ENCODE peak calls at places on chromosomes 1 and 21, in ten cellular contexts. One of them, this sample, is unnamed. For H3K36me3, the result is how much of the 10 kb centered on the place peaks cover.

GRCh38 chr21:38787461-38788274 is 18.1 kb upstream of the ETS2 start:
- DNase-seq in PC-9: peak
- DNase-seq in GM12878: no peak
- DNase-seq in upper lobe of right lung: no peak
- DNase-seq in aorta: no peak
- DNase-seq in mesendoderm: peak
- DNase-seq in A673: peak
- DNase-seq in tibial nerve: no peak
- DNase-seq in DND-41: peak
- DNase-seq in heart right ventricle: no peak
- DNase-seq in this sample: no peak

GRCh38 chr1:224637510-224637909 is 21.4 kb downstream of the CNIH3 start:
- DNase-seq in PC-9: no peak
- DNase-seq in GM12878: no peak
- DNase-seq in upper lobe of right lung: no peak
- DNase-seq in aorta: no peak
- DNase-seq in mesendoderm: no peak
- DNase-seq in A673: peak
- DNase-seq in tibial nerve: no peak
- DNase-seq in DND-41: no peak
- DNase-seq in heart right ventricle: no peak
- DNase-seq in this sample: no peak

GRCh38 chr1:47797555-47797954 is 199.6 kb downstream of the TRABD2B start:
- DNase-seq in PC-9: no peak
- DNase-seq in GM12878: no peak
- DNase-seq in upper lobe of right lung: no peak
- DNase-seq in aorta: no peak
- DNase-seq in mesendoderm: no peak
- DNase-seq in A673: no peak
- DNase-seq in tibial nerve: no peak
- DNase-seq in DND-41: no peak
- DNase-seq in heart right ventricle: no peak
- DNase-seq in this sample: no peak

GRCh38 chr1:172976222-172977041 is 74.3 kb downstream of the TNFSF18 start:
- DNase-seq in PC-9: peak
- DNase-seq in GM12878: no peak
- DNase-seq in upper lobe of right lung: no peak
- DNase-seq in aorta: no peak
- DNase-seq in mesendoderm: no peak
- DNase-seq in A673: no peak
- DNase-seq in tibial nerve: no peak
- DNase-seq in DND-41: no peak
- DNase-seq in heart right ventricle: no peak
- DNase-seq in this sample: no peak

GRCh38 chr1:46134660-46135331 is 2.4 kb upstream of the PIK3R3 start:
- DNase-seq in PC-9: peak
- DNase-seq in GM12878: peak
- DNase-seq in upper lobe of right lung: no peak
- DNase-seq in aorta: no peak
- DNase-seq in mesendoderm: no peak
- DNase-seq in A673: no peak
- DNase-seq in tibial nerve: no peak
- DNase-seq in DND-41: no peak
- DNase-seq in heart right ventricle: no peak
- DNase-seq in this sample: no peak

GRCh38 chr1:89047734-89048133 is 17.3 kb downstream of the GBP1 start:
- DNase-seq in PC-9: no peak
- DNase-seq in GM12878: no peak
- DNase-seq in upper lobe of right lung: no peak
- DNase-seq in aorta: no peak
- DNase-seq in mesendoderm: no peak
- DNase-seq in A673: no peak
- DNase-seq in tibial nerve: no peak
- DNase-seq in DND-41: no peak
- DNase-seq in heart right ventricle: no peak
- DNase-seq in this sample: no peak

GRCh38 chr1:101302831-101303511 is 66.2 kb downstream of the S1PR1 start:
- DNase-seq in PC-9: no peak
- DNase-seq in GM12878: no peak
- DNase-seq in upper lobe of right lung: no peak
- DNase-seq in aorta: no peak
- DNase-seq in mesendoderm: no peak
- DNase-seq in A673: no peak
- DNase-seq in tibial nerve: no peak
- DNase-seq in DND-41: no peak
- DNase-seq in heart right ventricle: no peak
- DNase-seq in this sample: no peak

GRCh38 chr1:50047916-50048694 is 24.4 kb upstream of the AGBL4 start:
- DNase-seq in PC-9: no peak
- DNase-seq in GM12878: no peak
- DNase-seq in upper lobe of right lung: peak
- DNase-seq in aorta: peak
- DNase-seq in mesendoderm: peak
- DNase-seq in A673: peak
- DNase-seq in tibial nerve: no peak
- DNase-seq in DND-41: no peak
- DNase-seq in heart right ventricle: peak
- DNase-seq in this sample: peak

GRCh38 chr1:155250633-155251449 is 4.4 kb downstream of the ENTREP3 start:
- DNase-seq in PC-9: peak
- DNase-seq in GM12878: peak
- DNase-seq in upper lobe of right lung: peak
- DNase-seq in aorta: peak
- DNase-seq in mesendoderm: peak
- DNase-seq in A673: peak
- DNase-seq in tibial nerve: peak
- DNase-seq in DND-41: peak
- DNase-seq in heart right ventricle: peak
- DNase-seq in this sample: peak

GRCh38 chr1:181319903-181320302 is 163.4 kb upstream of the CACNA1E start:
- DNase-seq in PC-9: no peak
- DNase-seq in GM12878: no peak
- DNase-seq in upper lobe of right lung: no peak
- DNase-seq in aorta: no peak
- DNase-seq in mesendoderm: peak
- DNase-seq in A673: no peak
- DNase-seq in tibial nerve: no peak
- DNase-seq in DND-41: no peak
- DNase-seq in heart right ventricle: no peak
- DNase-seq in this sample: no peak

GRCh38 chr1:86441581-86441980 is 17.6 kb downstream of the CLCA2 start:
- DNase-seq in PC-9: no peak
- DNase-seq in GM12878: no peak
- DNase-seq in upper lobe of right lung: no peak
- DNase-seq in aorta: no peak
- DNase-seq in mesendoderm: no peak
- DNase-seq in A673: no peak
- DNase-seq in tibial nerve: no peak
- DNase-seq in DND-41: peak
- DNase-seq in heart right ventricle: no peak
- DNase-seq in this sample: no peak

GRCh38 chr1:83077411-83077810 is 921.5 kb downstream of the TTLL7 start:
- DNase-seq in PC-9: no peak
- DNase-seq in GM12878: no peak
- DNase-seq in upper lobe of right lung: no peak
- DNase-seq in aorta: no peak
- DNase-seq in mesendoderm: no peak
- DNase-seq in A673: peak
- DNase-seq in tibial nerve: no peak
- DNase-seq in DND-41: no peak
- DNase-seq in heart right ventricle: no peak
- DNase-seq in this sample: no peak

GRCh38 chr1:9687120-9687875 is 35.8 kb downstream of the PIK3CD start:
- DNase-seq in PC-9: peak
- DNase-seq in GM12878: no peak
- DNase-seq in upper lobe of right lung: peak
- DNase-seq in aorta: peak
- DNase-seq in mesendoderm: peak
- DNase-seq in A673: peak
- DNase-seq in tibial nerve: no peak
- DNase-seq in DND-41: peak
- DNase-seq in heart right ventricle: peak
- DNase-seq in this sample: peak

GRCh38 chr1:203626910-203627246 is 246 bp downstream of the ATP2B4 start:
- DNase-seq in PC-9: peak
- DNase-seq in GM12878: no peak
- DNase-seq in upper lobe of right lung: no peak
- DNase-seq in aorta: no peak
- DNase-seq in mesendoderm: no peak
- DNase-seq in A673: no peak
- DNase-seq in tibial nerve: no peak
- DNase-seq in DND-41: no peak
- DNase-seq in heart right ventricle: no peak
- DNase-seq in this sample: no peak

GRCh38 chr1:115539736-115540135 is 102.0 kb upstream of the VANGL1 start:
- DNase-seq in PC-9: no peak
- DNase-seq in GM12878: no peak
- DNase-seq in upper lobe of right lung: no peak
- DNase-seq in aorta: no peak
- DNase-seq in mesendoderm: no peak
- DNase-seq in A673: no peak
- DNase-seq in tibial nerve: no peak
- DNase-seq in DND-41: no peak
- DNase-seq in heart right ventricle: no peak
- DNase-seq in this sample: no peak

GRCh38 chr1:198653815-198654413 is 15.1 kb downstream of the PTPRC start:
- DNase-seq in PC-9: no peak
- DNase-seq in GM12878: no peak
- DNase-seq in upper lobe of right lung: no peak
- DNase-seq in aorta: no peak
- DNase-seq in mesendoderm: no peak
- DNase-seq in A673: no peak
- DNase-seq in tibial nerve: no peak
- DNase-seq in DND-41: no peak
- DNase-seq in heart right ventricle: no peak
- DNase-seq in this sample: no peak

GRCh38 chr1:11488966-11489625 is 10.1 kb downstream of the DISP3 start:
- DNase-seq in PC-9: no peak
- DNase-seq in GM12878: no peak
- DNase-seq in upper lobe of right lung: no peak
- DNase-seq in aorta: no peak
- DNase-seq in mesendoderm: no peak
- DNase-seq in A673: no peak
- DNase-seq in tibial nerve: no peak
- DNase-seq in DND-41: no peak
- DNase-seq in heart right ventricle: no peak
- DNase-seq in this sample: peak

DNA sequence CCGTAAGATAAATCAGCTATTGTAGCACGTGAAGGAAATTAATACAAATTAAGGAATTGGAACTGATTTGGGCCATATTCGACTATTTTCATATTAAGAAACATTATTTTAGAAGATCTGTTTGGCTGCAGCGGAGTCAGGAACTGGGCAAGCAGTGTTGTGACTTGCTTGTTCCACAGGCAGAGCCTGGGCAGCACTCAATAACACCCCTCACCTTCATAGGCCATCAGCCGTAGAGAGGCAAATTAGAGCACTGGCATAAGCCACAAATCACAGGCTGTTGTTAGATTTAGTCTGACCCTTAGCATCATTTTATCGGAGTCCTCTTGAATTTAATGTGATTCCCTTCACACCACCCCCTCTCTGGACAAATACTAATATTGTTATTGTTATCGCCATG is 72.8 kb downstream of the PBX1 start:
- DNase-seq in PC-9: no peak
- DNase-seq in GM12878: no peak
- DNase-seq in upper lobe of right lung: no peak
- DNase-seq in aorta: no peak
- DNase-seq in mesendoderm: no peak
- DNase-seq in A673: no peak
- DNase-seq in tibial nerve: no peak
- DNase-seq in DND-41: no peak
- DNase-seq in heart right ventricle: no peak
- DNase-seq in this sample: no peak
- H3K36me3 ChIP-seq in PC-9: under half
- H3K36me3 ChIP-seq in GM12878: under half
- H3K36me3 ChIP-seq in upper lobe of right lung: under half
- H3K36me3 ChIP-seq in aorta: under half
- H3K36me3 ChIP-seq in mesendoderm: under half
- H3K36me3 ChIP-seq in A673: under half
- H3K36me3 ChIP-seq in tibial nerve: under half
- H3K36me3 ChIP-seq in DND-41: under half
- H3K36me3 ChIP-seq in heart right ventricle: under half
- H3K36me3 ChIP-seq in this sample: under half

GRCh38 chr1:107389410-107390075 is 248.7 kb downstream of the NTNG1 start:
- DNase-seq in PC-9: no peak
- DNase-seq in GM12878: peak
- DNase-seq in upper lobe of right lung: no peak
- DNase-seq in aorta: no peak
- DNase-seq in mesendoderm: no peak
- DNase-seq in A673: no peak
- DNase-seq in tibial nerve: no peak
- DNase-seq in DND-41: no peak
- DNase-seq in heart right ventricle: no peak
- DNase-seq in this sample: no peak
- H3K4me3 ChIP-seq in PC-9: no peak
- H3K4me3 ChIP-seq in GM12878: no peak
- H3K4me3 ChIP-seq in upper lobe of right lung: no peak
- H3K4me3 ChIP-seq in aorta: no peak
- H3K4me3 ChIP-seq in mesendoderm: no peak
- H3K4me3 ChIP-seq in A673: no peak
- H3K4me3 ChIP-seq in tibial nerve: no peak
- H3K4me3 ChIP-seq in DND-41: no peak
- H3K4me3 ChIP-seq in heart right ventricle: no peak
- H3K4me3 ChIP-seq in this sample: no peak

DNA sequence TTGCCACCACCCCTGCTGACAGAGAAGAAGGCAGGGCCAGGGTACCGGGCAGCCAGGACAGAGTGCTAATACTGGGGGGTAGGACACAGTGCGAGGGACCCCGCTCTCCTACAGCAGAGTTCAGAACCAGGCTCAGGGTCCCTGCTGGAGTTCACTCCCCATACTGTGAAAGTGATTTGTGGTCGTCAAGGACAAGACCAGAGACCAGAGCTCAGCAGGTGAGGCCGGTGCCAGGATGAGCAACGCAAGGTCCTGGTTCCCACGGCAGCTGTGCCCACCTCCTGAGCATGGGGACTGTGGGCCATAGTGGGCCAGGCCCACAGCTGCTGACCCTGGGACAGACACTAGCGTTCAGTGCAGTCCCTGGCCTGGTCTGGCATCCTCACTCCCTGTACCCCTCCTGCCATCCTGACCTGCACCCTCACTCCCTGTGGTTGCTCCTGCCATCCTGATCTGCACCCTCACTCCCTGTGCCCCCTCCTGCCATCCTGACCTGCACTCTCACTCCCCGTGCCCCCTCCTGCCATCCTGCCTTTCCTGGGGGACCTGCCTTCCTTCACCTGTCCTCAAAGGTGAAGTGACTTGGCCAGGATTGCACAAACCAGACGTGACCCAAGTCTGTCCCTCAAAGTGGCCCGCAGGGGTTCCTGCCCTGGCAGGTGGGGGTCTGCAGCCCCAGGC is 13.8 kb upstream of the PTTG1IP start:
- DNase-seq in PC-9: no peak
- DNase-seq in GM12878: no peak
- DNase-seq in upper lobe of right lung: no peak
- DNase-seq in aorta: peak
- DNase-seq in mesendoderm: no peak
- DNase-seq in A673: no peak
- DNase-seq in tibial nerve: no peak
- DNase-seq in DND-41: no peak
- DNase-seq in heart right ventricle: no peak
- DNase-seq in this sample: no peak
- H3K36me3 ChIP-seq in PC-9: under half
- H3K36me3 ChIP-seq in GM12878: under half
- H3K36me3 ChIP-seq in upper lobe of right lung: under half
- H3K36me3 ChIP-seq in aorta: under half
- H3K36me3 ChIP-seq in mesendoderm: under half
- H3K36me3 ChIP-seq in A673: under half
- H3K36me3 ChIP-seq in tibial nerve: under half
- H3K36me3 ChIP-seq in DND-41: half or more
- H3K36me3 ChIP-seq in heart right ventricle: under half
- H3K36me3 ChIP-seq in this sample: under half

GRCh38 chr1:156922986-156923564 is 2.6 kb downstream of the LRRC71 start:
- DNase-seq in PC-9: peak
- DNase-seq in GM12878: no peak
- DNase-seq in upper lobe of right lung: no peak
- DNase-seq in aorta: no peak
- DNase-seq in mesendoderm: no peak
- DNase-seq in A673: no peak
- DNase-seq in tibial nerve: no peak
- DNase-seq in DND-41: no peak
- DNase-seq in heart right ventricle: no peak
- DNase-seq in this sample: no peak
- H3K4me3 ChIP-seq in PC-9: no peak
- H3K4me3 ChIP-seq in GM12878: no peak
- H3K4me3 ChIP-seq in upper lobe of right lung: no peak
- H3K4me3 ChIP-seq in aorta: no peak
- H3K4me3 ChIP-seq in mesendoderm: no peak
- H3K4me3 ChIP-seq in A673: no peak
- H3K4me3 ChIP-seq in tibial nerve: no peak
- H3K4me3 ChIP-seq in DND-41: no peak
- H3K4me3 ChIP-seq in heart right ventricle: no peak
- H3K4me3 ChIP-seq in this sample: no peak

This sample was measured in sigmoid colon.